ENCODE peak calls at places on chromosomes 4 and X, in nine cellular contexts. A, G, L, X, B, V, K, Q and I are unnamed samples.

GRCh38 chrX:24629701-24630100 is 17.4 kb downstream of the PCYT1B start:
- DNase-seq in A (no peak), G (no peak), L (no peak), X (no peak), B (no peak), V (no peak), K (no peak), Q (no peak), I (no peak)

GRCh38 chr4:188976644-188977115 is 837.4 kb downstream of the TRIML1 start:
- DNase-seq in A (no peak), G (no peak), L (no peak), X (peak), B (no peak), V (no peak), K (peak), Q (peak), I (no peak)

GRCh38 chrX:152641996-152642395 is 4.3 kb downstream of the GABRQ start:
- DNase-seq in A (no peak), G (no peak), L (no peak), X (no peak), B (no peak), V (no peak), K (no peak), Q (no peak), I (peak)

GRCh38 chr4:61211781-61212180 is 11.7 kb downstream of the ADGRL3 start:
- DNase-seq in A (no peak), G (no peak), L (no peak), X (no peak), B (no peak), V (no peak), K (peak), Q (no peak), I (no peak)

GRCh38 chrX:30488092-30488491 is 89.5 kb downstream of the TASL start:
- DNase-seq in A (no peak), G (no peak), L (no peak), X (peak), B (no peak), V (no peak), K (no peak), Q (no peak), I (no peak)

GRCh38 chr4:42371306-42372063 is 25.8 kb upstream of the SHISA3 start:
- DNase-seq in A (no peak), G (no peak), L (no peak), X (peak), B (no peak), V (no peak), K (peak), Q (no peak), I (peak)

GRCh38 chrX:47662144-47662657 is 3.2 kb upstream of the UXT start:
- DNase-seq in A (no peak), G (no peak), L (no peak), X (peak), B (no peak), V (peak), K (no peak), Q (no peak), I (no peak)

GRCh38 chr4:74466242-74466641 is 21.3 kb downstream of the AREG start:
- DNase-seq in A (no peak), G (no peak), L (no peak), X (no peak), B (no peak), V (no peak), K (no peak), Q (no peak), I (no peak)

GRCh38 chr4:1723131-1723801 is 1.9 kb downstream of the TACC3 start:
- DNase-seq in A (no peak), G (no peak), L (peak), X (no peak), B (peak), V (no peak), K (no peak), Q (no peak), I (no peak)

GRCh38 chr4:77375866-77376607 is 219.0 kb downstream of the CCNG2 start:
- DNase-seq in A (no peak), G (no peak), L (no peak), X (no peak), B (no peak), V (no peak), K (no peak), Q (no peak), I (no peak)

GRCh38 chr4:173243321-173243720 is 74.7 kb downstream of the GALNT7 start:
- DNase-seq in A (no peak), G (no peak), L (no peak), X (peak), B (no peak), V (no peak), K (peak), Q (no peak), I (peak)

GRCh38 chr4:72218953-72219352 is 187.2 kb downstream of the NPFFR2 start:
- DNase-seq in A (no peak), G (no peak), L (no peak), X (no peak), B (no peak), V (no peak), K (no peak), Q (no peak), I (no peak)

GRCh38 chr4:172813359-172813923 is 355.2 kb upstream of the GALNT7 start:
- DNase-seq in A (no peak), G (no peak), L (no peak), X (no peak), B (no peak), V (no peak), K (peak), Q (no peak), I (no peak)

GRCh38 chrX:152635941-152636340 is 1.8 kb upstream of the GABRQ start:
- DNase-seq in A (no peak), G (no peak), L (no peak), X (peak), B (no peak), V (no peak), K (peak), Q (no peak), I (peak)

GRCh38 chrX:70694339-70695122 is 214.0 kb downstream of the TEX11 start:
- DNase-seq in A (no peak), G (no peak), L (no peak), X (no peak), B (no peak), V (no peak), K (no peak), Q (no peak), I (no peak)

GRCh38 chrX:106898462-106898861 is 4.7 kb downstream of the RIPPLY1 start:
- DNase-seq in A (no peak), G (no peak), L (no peak), X (peak), B (no peak), V (no peak), K (peak), Q (peak), I (peak)

GRCh38 chr4:128287159-128287870 is at the start of gene PGRMC2:
- DNase-seq in A (no peak), G (no peak), L (peak), X (peak), B (no peak), V (peak), K (peak), Q (no peak), I (peak)

GRCh38 chrX:94831364-94831763 is 1157.4 kb downstream of the FAM133A start:
- DNase-seq in A (no peak), G (no peak), L (no peak), X (peak), B (no peak), V (no peak), K (peak), Q (no peak), I (no peak)

GRCh38 chrX:73977542-73978169 is 326.3 kb upstream of the ZCCHC13 start:
- DNase-seq in A (no peak), G (no peak), L (no peak), X (no peak), B (no peak), V (no peak), K (peak), Q (no peak), I (no peak)

GRCh38 chrX:7139202-7140081 is 8.1 kb upstream of the STS start:
- DNase-seq in A (no peak), G (no peak), L (no peak), X (peak), B (no peak), V (no peak), K (peak), Q (no peak), I (no peak)

GRCh38 chr4:157244348-157244747 is 23.8 kb downstream of the GRIA2 start:
- DNase-seq in A (no peak), G (no peak), L (no peak), X (no peak), B (no peak), V (no peak), K (no peak), Q (no peak), I (no peak)

GRCh38 chr4:170088686-170089085 is 1.1 kb downstream of the AADAT start:
- DNase-seq in A (no peak), G (no peak), L (no peak), X (no peak), B (no peak), V (no peak), K (peak), Q (peak), I (no peak)

GRCh38 chr4:142845293-142846070 is 619 bp downstream of the INPP4B start:
- DNase-seq in A (no peak), G (no peak), L (peak), X (peak), B (peak), V (peak), K (peak), Q (no peak), I (peak)

GRCh38 chr4:184732126-184732525 is 1.8 kb downstream of the CENPU start:
- DNase-seq in A (no peak), G (no peak), L (no peak), X (no peak), B (no peak), V (no peak), K (peak), Q (no peak), I (no peak)

GRCh38 chrX:150050387-150050786 is 112.1 kb upstream of the EOLA2 start:
- DNase-seq in A (no peak), G (no peak), L (no peak), X (no peak), B (no peak), V (no peak), K (no peak), Q (no peak), I (no peak)

GRCh38 chr4:153792007-153792892 is 3.4 kb upstream of the SFRP2 start:
- DNase-seq in A (no peak), G (no peak), L (no peak), X (peak), B (peak), V (peak), K (peak), Q (no peak), I (peak)

GRCh38 chr4:122764808-122765189 is 32.3 kb downstream of the BBS12 start:
- DNase-seq in A (no peak), G (no peak), L (no peak), X (peak), B (no peak), V (no peak), K (peak), Q (no peak), I (no peak)

GRCh38 chr4:173167793-173168395 is 717 bp upstream of the GALNT7 start:
- DNase-seq in A (no peak), G (peak), L (peak), X (peak), B (no peak), V (peak), K (peak), Q (peak), I (peak)

GRCh38 chr4:169270156-169270809 is 473 bp downstream of the SH3RF1 start:
- DNase-seq in A (peak), G (no peak), L (no peak), X (peak), B (peak), V (no peak), K (peak), Q (peak), I (peak)